ENCODE peak calls at places on chromosomes 4 and X, in five cellular contexts. P is SK-N-DZ, N is GM23248, K is caudate nucleus, I is NCI-H1105. J is an unnamed sample.

GRCh38 chrX:110412971-110413726 is 54.5 kb downstream of the RTL9 start:
- DNase-seq in P (peak; percentile 78), N (peak; percentile 75), K (no peak), I (peak; percentile 56), J (peak; percentile 64)

GRCh38 chrX:154317391-154318000 is 21.9 kb downstream of the TKTL1 start:
- DNase-seq in P (peak; percentile 40), N (peak; percentile 39), K (no peak), I (peak; percentile 20), J (no peak)

GRCh38 chrX:39149761-39150160 is 348.5 kb downstream of the MID1IP1 start:
- DNase-seq in P (no peak), N (peak; percentile 65), K (peak; percentile 6), I (no peak), J (peak; percentile 48)

GRCh38 chr4:26434030-26434639 is 56.1 kb downstream of the CCKAR start:
- DNase-seq in P (no peak), N (peak; percentile 50), K (no peak), I (no peak), J (no peak)

GRCh38 chr4:24172406-24172805 is 282.6 kb upstream of the PPARGC1A start:
- DNase-seq in P (no peak), N (no peak), K (no peak), I (no peak), J (no peak)

GRCh38 chrX:46759645-46759974 is 692 bp upstream of the SLC9A7 start:
- DNase-seq in P (no peak), N (peak; percentile 55), K (no peak), I (no peak), J (no peak)

GRCh38 chr4:157217708-157218107 is 2.8 kb upstream of the GRIA2 start:
- DNase-seq in P (no peak), N (peak; percentile 39), K (no peak), I (no peak), J (no peak)

GRCh38 chrX:133983974-133984578 is 1.3 kb downstream of the GPC3 start:
- DNase-seq in P (no peak), N (no peak), K (no peak), I (no peak), J (no peak)

GRCh38 chr4:122826596-122827257 is at the start of gene FGF2:
- DNase-seq in P (peak; percentile 28), N (peak; percentile 86), K (peak; percentile 18), I (no peak), J (peak; percentile 28)

J was measured in Daoy.